ENCODE peak calls at places on chromosomes 7 and 10, in seven cellular contexts. One of them, this sample, is unnamed.

GRCh38 chr7:5425507-5426225 is 2.0 kb upstream of the TNRC18 start:
- DNase-seq in IMR-90: peak
- DNase-seq in H9: peak
- DNase-seq in trophoblast cell: peak
- DNase-seq in neuronal stem cell: peak
- DNase-seq in mesendoderm: peak
- DNase-seq in H1: no peak
- DNase-seq in this sample: peak

GRCh38 chr7:103524042-103524907 is 78.3 kb upstream of the SLC26A5 start:
- DNase-seq in H1: no peak
- DNase-seq in neuronal stem cell: peak
- DNase-seq in H9: no peak
- DNase-seq in mesendoderm: peak
- DNase-seq in trophoblast cell: peak
- DNase-seq in IMR-90: peak
- DNase-seq in this sample: peak

GRCh38 chr10:77970869-77971803 is 44.6 kb upstream of the DLG5 start:
- DNase-seq in H1: no peak
- DNase-seq in mesendoderm: peak
- DNase-seq in trophoblast cell: peak
- DNase-seq in IMR-90: peak
- DNase-seq in neuronal stem cell: peak
- DNase-seq in H9: no peak
- DNase-seq in this sample: peak

GRCh38 chr10:12971001-12971788 is 30.3 kb downstream of the CCDC3 start:
- DNase-seq in IMR-90: no peak
- DNase-seq in mesendoderm: no peak
- DNase-seq in neuronal stem cell: no peak
- DNase-seq in trophoblast cell: no peak
- DNase-seq in H1: no peak
- DNase-seq in H9: no peak
- DNase-seq in this sample: peak

GRCh38 chr7:19681596-19681995 is 27.2 kb downstream of the POLR1F start:
- DNase-seq in trophoblast cell: no peak
- DNase-seq in H1: no peak
- DNase-seq in H9: no peak
- DNase-seq in neuronal stem cell: no peak
- DNase-seq in mesendoderm: no peak
- DNase-seq in IMR-90: no peak
- DNase-seq in this sample: no peak

GRCh38 chr10:79070091-79070610 is 1.4 kb downstream of the ZMIZ1 start:
- DNase-seq in mesendoderm: peak
- DNase-seq in H1: no peak
- DNase-seq in IMR-90: no peak
- DNase-seq in neuronal stem cell: peak
- DNase-seq in trophoblast cell: peak
- DNase-seq in H9: no peak
- DNase-seq in this sample: peak

GRCh38 chr7:90661290-90662151 is 65.4 kb downstream of the CDK14 start:
- DNase-seq in mesendoderm: peak
- DNase-seq in IMR-90: peak
- DNase-seq in neuronal stem cell: no peak
- DNase-seq in trophoblast cell: peak
- DNase-seq in H1: no peak
- DNase-seq in H9: no peak
- DNase-seq in this sample: no peak

GRCh38 chr10:91875779-91876178 is 33.5 kb downstream of the FGFBP3 start:
- DNase-seq in neuronal stem cell: no peak
- DNase-seq in trophoblast cell: peak
- DNase-seq in H9: no peak
- DNase-seq in H1: no peak
- DNase-seq in mesendoderm: no peak
- DNase-seq in IMR-90: no peak
- DNase-seq in this sample: no peak

GRCh38 chr10:36443233-36443632 is 682.2 kb upstream of the ANKRD30A start:
- DNase-seq in trophoblast cell: no peak
- DNase-seq in H1: no peak
- DNase-seq in IMR-90: no peak
- DNase-seq in neuronal stem cell: no peak
- DNase-seq in mesendoderm: no peak
- DNase-seq in H9: no peak
- DNase-seq in this sample: no peak

GRCh38 chr10:67912330-67912946 is 28.0 kb downstream of the SIRT1 start:
- DNase-seq in H1: no peak
- DNase-seq in neuronal stem cell: no peak
- DNase-seq in mesendoderm: no peak
- DNase-seq in IMR-90: peak
- DNase-seq in trophoblast cell: peak
- DNase-seq in H9: no peak
- DNase-seq in this sample: peak

GRCh38 chr7:87564290-87564963 is 36.3 kb downstream of the ABCB1 start:
- DNase-seq in mesendoderm: peak
- DNase-seq in H1: peak
- DNase-seq in H9: peak
- DNase-seq in neuronal stem cell: peak
- DNase-seq in IMR-90: no peak
- DNase-seq in trophoblast cell: peak
- DNase-seq in this sample: peak

GRCh38 chr10:105070980-105071379 is 429.9 kb downstream of the SORCS3 start:
- DNase-seq in mesendoderm: no peak
- DNase-seq in neuronal stem cell: no peak
- DNase-seq in H9: no peak
- DNase-seq in IMR-90: no peak
- DNase-seq in trophoblast cell: no peak
- DNase-seq in H1: no peak
- DNase-seq in this sample: no peak

GRCh38 chr10:76051007-76051936 is 619.8 kb downstream of the LRMDA start:
- DNase-seq in mesendoderm: peak
- DNase-seq in neuronal stem cell: peak
- DNase-seq in H9: no peak
- DNase-seq in trophoblast cell: peak
- DNase-seq in H1: no peak
- DNase-seq in IMR-90: no peak
- DNase-seq in this sample: no peak

GRCh38 chr10:127947206-127947605 is 40.3 kb downstream of the PTPRE start:
- DNase-seq in mesendoderm: no peak
- DNase-seq in IMR-90: no peak
- DNase-seq in trophoblast cell: peak
- DNase-seq in neuronal stem cell: no peak
- DNase-seq in H9: no peak
- DNase-seq in H1: no peak
- DNase-seq in this sample: no peak

GRCh38 chr7:24724451-24725190 is 32.6 kb downstream of the GSDME start:
- DNase-seq in H9: no peak
- DNase-seq in neuronal stem cell: no peak
- DNase-seq in trophoblast cell: no peak
- DNase-seq in H1: no peak
- DNase-seq in mesendoderm: no peak
- DNase-seq in IMR-90: no peak
- DNase-seq in this sample: no peak

GRCh38 chr10:77251297-77252013 is 386.2 kb downstream of the KCNMA1 start:
- DNase-seq in H1: no peak
- DNase-seq in H9: peak
- DNase-seq in IMR-90: peak
- DNase-seq in neuronal stem cell: peak
- DNase-seq in mesendoderm: peak
- DNase-seq in trophoblast cell: peak
- DNase-seq in this sample: peak

GRCh38 chr7:16915405-16915804 is 33.6 kb upstream of the AGR3 start:
- DNase-seq in mesendoderm: peak
- DNase-seq in IMR-90: peak
- DNase-seq in H9: no peak
- DNase-seq in neuronal stem cell: no peak
- DNase-seq in H1: no peak
- DNase-seq in trophoblast cell: peak
- DNase-seq in this sample: peak

GRCh38 chr10:113261130-113261529 is 291.7 kb upstream of the HABP2 start:
- DNase-seq in neuronal stem cell: no peak
- DNase-seq in H1: no peak
- DNase-seq in trophoblast cell: no peak
- DNase-seq in mesendoderm: no peak
- DNase-seq in IMR-90: no peak
- DNase-seq in H9: no peak
- DNase-seq in this sample: no peak

GRCh38 chr10:116766241-116767198 is 24.2 kb upstream of the HSPA12A start:
- DNase-seq in H1: no peak
- DNase-seq in IMR-90: no peak
- DNase-seq in neuronal stem cell: no peak
- DNase-seq in mesendoderm: no peak
- DNase-seq in H9: no peak
- DNase-seq in trophoblast cell: no peak
- DNase-seq in this sample: no peak

GRCh38 chr10:89707372-89707771 is 6.0 kb downstream of the KIF20B start:
- DNase-seq in neuronal stem cell: no peak
- DNase-seq in trophoblast cell: no peak
- DNase-seq in H9: no peak
- DNase-seq in mesendoderm: no peak
- DNase-seq in IMR-90: no peak
- DNase-seq in H1: no peak
- DNase-seq in this sample: no peak

GRCh38 chr7:91912500-91912899 is 28.2 kb upstream of the AKAP9 start:
- DNase-seq in IMR-90: peak
- DNase-seq in neuronal stem cell: no peak
- DNase-seq in mesendoderm: no peak
- DNase-seq in H1: no peak
- DNase-seq in trophoblast cell: no peak
- DNase-seq in H9: no peak
- DNase-seq in this sample: no peak

GRCh38 chr10:43322769-43323168 is 48.7 kb upstream of the FXYD4 start:
- DNase-seq in H9: peak
- DNase-seq in IMR-90: peak
- DNase-seq in H1: peak
- DNase-seq in neuronal stem cell: peak
- DNase-seq in trophoblast cell: peak
- DNase-seq in mesendoderm: peak
- DNase-seq in this sample: peak

GRCh38 chr7:123581162-123581459 is 20.5 kb upstream of the ASB15 start:
- DNase-seq in neuronal stem cell: no peak
- DNase-seq in mesendoderm: no peak
- DNase-seq in trophoblast cell: no peak
- DNase-seq in H1: no peak
- DNase-seq in H9: no peak
- DNase-seq in IMR-90: no peak
- DNase-seq in this sample: no peak

GRCh38 chr10:97574374-97575100 is 2.0 kb downstream of the ANKRD2 start:
- DNase-seq in trophoblast cell: peak
- DNase-seq in IMR-90: peak
- DNase-seq in H1: peak
- DNase-seq in neuronal stem cell: no peak
- DNase-seq in mesendoderm: peak
- DNase-seq in H9: peak
- DNase-seq in this sample: peak

GRCh38 chr10:73893386-73893785 is 17.5 kb upstream of the PLAU start:
- DNase-seq in H9: no peak
- DNase-seq in H1: no peak
- DNase-seq in mesendoderm: no peak
- DNase-seq in IMR-90: no peak
- DNase-seq in trophoblast cell: peak
- DNase-seq in neuronal stem cell: no peak
- DNase-seq in this sample: no peak

DNA sequence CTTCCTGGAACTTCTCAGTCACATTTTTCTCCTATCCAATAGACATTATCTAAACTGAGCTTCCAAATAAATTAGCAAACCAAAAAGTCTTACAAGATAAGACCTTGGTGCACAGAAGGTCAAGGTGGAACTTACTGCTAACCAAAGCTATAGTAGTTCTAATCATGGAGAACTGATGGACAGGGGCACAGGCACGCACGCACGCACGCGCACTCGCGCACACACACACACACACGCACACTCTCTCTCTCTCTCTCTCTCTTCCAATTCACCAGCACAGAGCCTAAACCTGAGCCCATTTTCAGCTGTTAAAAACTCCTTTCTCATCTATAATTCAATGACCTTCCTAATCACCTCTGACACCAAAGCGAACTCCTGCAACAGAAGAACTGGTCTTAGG is 7.5 kb downstream of the FGFR2 start:
- DNase-seq in trophoblast cell: no peak
- DNase-seq in neuronal stem cell: no peak
- DNase-seq in H9: no peak
- DNase-seq in H1: no peak
- DNase-seq in mesendoderm: no peak
- DNase-seq in IMR-90: no peak
- DNase-seq in this sample: no peak
- H3K4me2 ChIP-seq in trophoblast cell: no peak
- H3K4me2 ChIP-seq in neuronal stem cell: no peak
- H3K4me2 ChIP-seq in H9: no peak
- H3K4me2 ChIP-seq in H1: no peak
- H3K4me2 ChIP-seq in mesendoderm: no peak
- H3K4me2 ChIP-seq in IMR-90: no peak
- H3K4me2 ChIP-seq in this sample: no peak

GRCh38 chr10:52346394-52347326 is 32.6 kb downstream of the DKK1 start:
- DNase-seq in mesendoderm: no peak
- DNase-seq in neuronal stem cell: no peak
- DNase-seq in trophoblast cell: no peak
- DNase-seq in H9: no peak
- DNase-seq in IMR-90: no peak
- DNase-seq in H1: no peak
- DNase-seq in this sample: no peak
- H4K8ac ChIP-seq in mesendoderm: no peak
- H4K8ac ChIP-seq in neuronal stem cell: peak
- H4K8ac ChIP-seq in trophoblast cell: no peak
- H4K8ac ChIP-seq in H9: no peak
- H4K8ac ChIP-seq in IMR-90: no peak
- H4K8ac ChIP-seq in H1: no peak
- H4K8ac ChIP-seq in this sample: peak

GRCh38 chr7:15016315-15016667 is 113.7 kb upstream of the DGKB start:
- DNase-seq in neuronal stem cell: no peak
- DNase-seq in H9: no peak
- DNase-seq in IMR-90: no peak
- DNase-seq in trophoblast cell: no peak
- DNase-seq in mesendoderm: no peak
- DNase-seq in H1: no peak
- DNase-seq in this sample: no peak

GRCh38 chr7:15012135-15012534 is 109.6 kb upstream of the DGKB start:
- DNase-seq in IMR-90: no peak
- DNase-seq in trophoblast cell: no peak
- DNase-seq in mesendoderm: no peak
- DNase-seq in H9: no peak
- DNase-seq in H1: no peak
- DNase-seq in neuronal stem cell: no peak
- DNase-seq in this sample: no peak

GRCh38 chr7:15016726-15017125 is 114.2 kb upstream of the DGKB start:
- DNase-seq in H9: no peak
- DNase-seq in H1: no peak
- DNase-seq in neuronal stem cell: no peak
- DNase-seq in IMR-90: no peak
- DNase-seq in mesendoderm: no peak
- DNase-seq in trophoblast cell: peak
- DNase-seq in this sample: no peak

GRCh38 chr7:15018981-15019380 is 116.4 kb upstream of the DGKB start:
- DNase-seq in H1: no peak
- DNase-seq in trophoblast cell: no peak
- DNase-seq in IMR-90: no peak
- DNase-seq in neuronal stem cell: no peak
- DNase-seq in mesendoderm: no peak
- DNase-seq in H9: no peak
- DNase-seq in this sample: no peak

GRCh38 chr7:15015545-15016314 is 113.2 kb upstream of the DGKB start:
- DNase-seq in IMR-90: peak
- DNase-seq in mesendoderm: peak
- DNase-seq in neuronal stem cell: peak
- DNase-seq in H9: peak
- DNase-seq in H1: peak
- DNase-seq in trophoblast cell: peak
- DNase-seq in this sample: peak
- H3K4me2 ChIP-seq in IMR-90: no peak
- H3K4me2 ChIP-seq in mesendoderm: peak
- H3K4me2 ChIP-seq in neuronal stem cell: peak
- H3K4me2 ChIP-seq in H9: peak
- H3K4me2 ChIP-seq in H1: peak
- H3K4me2 ChIP-seq in trophoblast cell: peak
- H3K4me2 ChIP-seq in this sample: peak

GRCh38 chr7:105590793-105591192 is 9.5 kb upstream of the EFCAB10 start:
- DNase-seq in IMR-90: no peak
- DNase-seq in H1: no peak
- DNase-seq in H9: no peak
- DNase-seq in mesendoderm: no peak
- DNase-seq in neuronal stem cell: no peak
- DNase-seq in trophoblast cell: no peak
- DNase-seq in this sample: no peak
- H4K8ac ChIP-seq in IMR-90: no peak
- H4K8ac ChIP-seq in H1: no peak
- H4K8ac ChIP-seq in H9: no peak
- H4K8ac ChIP-seq in mesendoderm: no peak
- H4K8ac ChIP-seq in neuronal stem cell: no peak
- H4K8ac ChIP-seq in trophoblast cell: no peak
- H4K8ac ChIP-seq in this sample: no peak

This sample was measured in mesenchymal stem cell.